ENCODE peak calls at places on chromosomes 11 and 22, in eight cellular contexts. L, T, R, D, K, N, V and H are unnamed samples.

GRCh38 chr11:111299111-111300026 is 1.0 kb downstream of the POU2AF3 start:
- DNase-seq in D (peak), L (peak), N (peak), T (no peak), R (peak), K (no peak), V (peak), H (peak)

GRCh38 chr11:11519184-11519583 is 102.6 kb downstream of the GALNT18 start:
- DNase-seq in V (no peak), T (no peak), L (no peak), R (no peak), N (no peak), D (no peak), K (no peak), H (no peak)

GRCh38 chr22:19396561-19396933 is 35.0 kb downstream of the HIRA start:
- DNase-seq in T (no peak), L (no peak), K (no peak), D (no peak), V (no peak), R (no peak), N (no peak), H (no peak)

GRCh38 chr11:30605036-30605435 is 18.9 kb upstream of the MPPED2 start:
- DNase-seq in L (no peak), T (no peak), N (no peak), R (no peak), K (no peak), V (no peak), D (no peak), H (no peak)

GRCh38 chr11:73403541-73403940 is 27.3 kb downstream of the RELT start:
- DNase-seq in R (no peak), T (no peak), V (no peak), K (no peak), N (no peak), L (no peak), D (no peak), H (no peak)

GRCh38 chr22:31139866-31140716 is at the start of gene PLA2G3:
- DNase-seq in T (no peak), K (no peak), D (peak), L (peak), R (peak), V (no peak), N (no peak), H (peak)

GRCh38 chr22:36348760-36349159 is 39.0 kb downstream of the MYH9 start:
- DNase-seq in V (no peak), L (no peak), D (no peak), T (no peak), K (peak), R (no peak), N (no peak), H (no peak)

GRCh38 chr22:28819253-28820096 is 19.1 kb upstream of the XBP1 start:
- DNase-seq in K (no peak), T (no peak), R (no peak), L (no peak), N (no peak), V (no peak), D (no peak), H (no peak)

GRCh38 chr11:86152006-86152862 is 83.3 kb upstream of the PICALM start:
- DNase-seq in K (no peak), T (no peak), D (peak), V (no peak), R (peak), N (peak), L (no peak), H (peak)

GRCh38 chr11:86978756-86979608 is 23.8 kb upstream of the FZD4 start:
- DNase-seq in K (no peak), D (peak), V (no peak), N (peak), R (peak), T (no peak), L (peak), H (peak)

GRCh38 chr22:39937881-39938280 is 22.3 kb upstream of the TMA7B start:
- DNase-seq in R (no peak), K (peak), D (no peak), T (no peak), L (no peak), V (no peak), N (no peak), H (no peak)

DNA sequence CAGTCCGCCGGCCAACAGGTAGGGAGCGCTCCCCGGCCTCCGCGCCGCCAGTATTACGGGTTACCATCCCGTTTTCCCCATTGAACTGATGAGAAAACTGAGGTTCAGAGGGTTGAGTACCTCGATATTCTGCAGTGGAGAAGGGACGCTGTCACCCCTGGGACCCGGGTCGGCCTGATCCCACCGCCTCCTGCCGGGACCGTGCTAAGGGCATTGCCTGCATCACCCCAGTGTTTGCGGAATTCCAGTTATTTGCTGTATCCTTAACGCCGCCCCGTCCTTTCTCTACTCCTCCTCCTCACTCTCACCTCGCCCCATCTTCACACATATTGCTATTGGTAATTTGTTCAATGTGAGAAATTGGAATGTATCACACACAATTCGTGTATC is 370 bp upstream of the A4GALT start:
- DNase-seq in T (no peak), V (no peak), K (no peak), D (no peak), R (no peak), L (no peak), N (peak), H (no peak)
- H3K4me3 ChIP-seq in T (peak), V (peak), K (no peak), D (peak), R (peak), L (peak), N (peak), H (peak)

DNA sequence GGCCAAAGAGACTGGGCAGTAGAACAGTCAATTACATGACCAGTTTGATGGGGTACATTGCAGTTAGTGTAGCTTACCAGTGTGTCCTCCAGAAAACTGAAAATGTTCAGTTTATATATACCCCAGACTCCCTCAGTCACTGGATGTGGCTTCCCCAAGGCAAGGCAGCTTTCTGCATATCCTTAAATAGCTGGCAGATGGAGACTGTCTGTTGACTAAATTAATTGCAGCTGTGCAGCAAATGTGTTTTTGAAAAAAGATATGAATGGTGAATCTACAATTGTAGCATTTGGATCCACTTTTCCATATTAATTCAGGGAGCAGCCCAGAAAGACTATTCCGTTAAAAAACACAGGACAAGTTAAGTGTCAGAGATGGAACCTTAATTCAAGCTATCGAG is 565.1 kb upstream of the CCDC179 start:
- DNase-seq in T (no peak), L (peak), D (no peak), V (no peak), K (no peak), N (peak), R (peak), H (no peak)
- TF ChIP-seq CTCF in T (no peak), L (no peak), D (no peak), V (no peak), K (no peak), N (no peak), R (no peak), H (no peak)

DNA sequence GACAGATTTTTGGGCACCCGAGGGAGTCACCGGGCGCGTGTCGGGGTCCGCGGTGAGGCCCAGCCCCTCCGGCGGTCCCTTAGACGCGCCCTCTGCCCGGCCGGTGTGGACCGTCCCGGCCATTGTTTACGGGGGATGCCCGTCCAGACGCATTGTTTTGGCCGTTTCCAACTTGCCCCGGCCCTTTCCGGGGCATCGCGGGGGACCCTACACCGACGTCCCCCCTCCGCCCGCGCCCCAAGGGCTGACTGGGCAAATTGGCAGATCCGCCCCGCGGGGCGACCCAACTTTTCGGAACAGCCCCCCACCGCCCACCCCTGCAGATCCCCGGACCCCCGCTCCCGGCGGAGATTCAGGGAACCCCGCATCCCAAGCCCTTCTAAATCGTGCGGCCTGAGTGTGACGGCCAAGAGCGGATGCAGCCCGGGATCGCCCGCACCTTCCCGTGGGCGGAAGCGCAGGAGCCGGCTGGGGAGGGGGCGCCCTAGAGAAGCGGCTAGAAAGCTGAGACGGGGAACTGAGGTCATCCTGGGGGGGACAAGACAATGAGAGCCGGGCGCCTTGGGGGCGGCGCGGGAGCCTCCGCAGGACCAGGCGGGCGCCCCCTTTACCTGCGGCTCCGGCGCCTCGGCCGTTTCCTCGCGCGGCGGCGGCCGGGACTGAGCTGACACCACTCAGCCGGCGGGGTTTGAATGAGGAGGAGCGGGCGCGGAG is 17.1 kb upstream of the CCT8L2 start:
- DNase-seq in V (no peak), K (no peak), R (no peak), L (no peak), T (no peak), D (no peak), N (no peak), H (no peak)
- H3K4me3 ChIP-seq in V (peak), K (no peak), R (no peak), L (no peak), T (no peak), D (peak), N (peak), H (no peak)

GRCh38 chr22:37498289-37498909 is 12.2 kb upstream of the MFNG start:
- DNase-seq in R (no peak), L (no peak), V (no peak), N (no peak), K (peak), T (no peak), D (no peak), H (no peak)
- TF ChIP-seq CTCF in R (no peak), L (peak), V (no peak), N (no peak), K (peak), T (peak), D (peak), H (peak)